ENCODE peak calls at places on chromosomes 3 and 15, in seven cellular contexts. One of them, this sample, is unnamed. For H3K27me3, the result is how much of the 10 kb centered on the place peaks cover.

GRCh38 chr3:52834871-52835501 is at the start of gene MUSTN1:
- DNase-seq in mammary epithelial cell: no peak
- DNase-seq in dorsolateral prefrontal cortex: no peak
- DNase-seq in GM12878: no peak
- DNase-seq in cardiac muscle cell: peak
- DNase-seq in heart right ventricle: peak
- DNase-seq in transverse colon: no peak
- DNase-seq in this sample: peak

GRCh38 chr15:89364341-89364740 is 29.7 kb upstream of the POLG start:
- DNase-seq in heart right ventricle: no peak
- DNase-seq in mammary epithelial cell: no peak
- DNase-seq in cardiac muscle cell: no peak
- DNase-seq in dorsolateral prefrontal cortex: no peak
- DNase-seq in transverse colon: peak
- DNase-seq in GM12878: no peak
- DNase-seq in this sample: no peak

GRCh38 chr3:148554367-148554766 is 143.3 kb upstream of the AGTR1 start:
- DNase-seq in GM12878: no peak
- DNase-seq in heart right ventricle: no peak
- DNase-seq in cardiac muscle cell: no peak
- DNase-seq in dorsolateral prefrontal cortex: no peak
- DNase-seq in mammary epithelial cell: no peak
- DNase-seq in transverse colon: no peak
- DNase-seq in this sample: no peak

GRCh38 chr3:81936817-81937216 is 175.4 kb upstream of the GBE1 start:
- DNase-seq in transverse colon: no peak
- DNase-seq in mammary epithelial cell: no peak
- DNase-seq in GM12878: no peak
- DNase-seq in cardiac muscle cell: no peak
- DNase-seq in heart right ventricle: no peak
- DNase-seq in dorsolateral prefrontal cortex: no peak
- DNase-seq in this sample: no peak

GRCh38 chr15:64643685-64644084 is 131.7 kb downstream of the RBPMS2 start:
- DNase-seq in cardiac muscle cell: no peak
- DNase-seq in GM12878: no peak
- DNase-seq in dorsolateral prefrontal cortex: no peak
- DNase-seq in mammary epithelial cell: no peak
- DNase-seq in transverse colon: no peak
- DNase-seq in heart right ventricle: no peak
- DNase-seq in this sample: no peak

GRCh38 chr15:39586387-39587171 is 5.7 kb downstream of the THBS1 start:
- DNase-seq in mammary epithelial cell: peak
- DNase-seq in heart right ventricle: no peak
- DNase-seq in GM12878: no peak
- DNase-seq in transverse colon: peak
- DNase-seq in dorsolateral prefrontal cortex: no peak
- DNase-seq in cardiac muscle cell: no peak
- DNase-seq in this sample: no peak

GRCh38 chr15:34241376-34242350 is 16.8 kb downstream of the EMC4 start:
- DNase-seq in mammary epithelial cell: peak
- DNase-seq in transverse colon: peak
- DNase-seq in dorsolateral prefrontal cortex: no peak
- DNase-seq in cardiac muscle cell: peak
- DNase-seq in GM12878: no peak
- DNase-seq in heart right ventricle: no peak
- DNase-seq in this sample: no peak

GRCh38 chr3:134622803-134623365 is 27.9 kb downstream of the KY start:
- DNase-seq in heart right ventricle: no peak
- DNase-seq in dorsolateral prefrontal cortex: peak
- DNase-seq in cardiac muscle cell: no peak
- DNase-seq in GM12878: no peak
- DNase-seq in mammary epithelial cell: no peak
- DNase-seq in transverse colon: no peak
- DNase-seq in this sample: peak

GRCh38 chr3:171526146-171526545 is 65.9 kb upstream of the TNIK start:
- DNase-seq in mammary epithelial cell: no peak
- DNase-seq in cardiac muscle cell: no peak
- DNase-seq in transverse colon: no peak
- DNase-seq in dorsolateral prefrontal cortex: no peak
- DNase-seq in GM12878: no peak
- DNase-seq in heart right ventricle: no peak
- DNase-seq in this sample: no peak

GRCh38 chr3:98449606-98450193 is 13.3 kb upstream of the OR5K1 start:
- DNase-seq in dorsolateral prefrontal cortex: no peak
- DNase-seq in heart right ventricle: no peak
- DNase-seq in mammary epithelial cell: no peak
- DNase-seq in GM12878: no peak
- DNase-seq in transverse colon: no peak
- DNase-seq in cardiac muscle cell: no peak
- DNase-seq in this sample: no peak

GRCh38 chr15:48411971-48412591 is 80.9 kb downstream of the DUT start:
- DNase-seq in cardiac muscle cell: no peak
- DNase-seq in mammary epithelial cell: no peak
- DNase-seq in dorsolateral prefrontal cortex: no peak
- DNase-seq in heart right ventricle: no peak
- DNase-seq in transverse colon: no peak
- DNase-seq in GM12878: no peak
- DNase-seq in this sample: no peak

GRCh38 chr3:122572940-122573412 is 4.5 kb upstream of the PARP15 start:
- DNase-seq in dorsolateral prefrontal cortex: no peak
- DNase-seq in heart right ventricle: no peak
- DNase-seq in GM12878: peak
- DNase-seq in cardiac muscle cell: no peak
- DNase-seq in mammary epithelial cell: peak
- DNase-seq in transverse colon: no peak
- DNase-seq in this sample: no peak

GRCh38 chr3:100210777-100211145 is 50.0 kb upstream of the TBC1D23 start:
- DNase-seq in mammary epithelial cell: peak
- DNase-seq in heart right ventricle: no peak
- DNase-seq in dorsolateral prefrontal cortex: no peak
- DNase-seq in cardiac muscle cell: no peak
- DNase-seq in transverse colon: no peak
- DNase-seq in GM12878: no peak
- DNase-seq in this sample: no peak

GRCh38 chr3:11717768-11718581 is 74.3 kb upstream of the VGLL4 start:
- DNase-seq in cardiac muscle cell: peak
- DNase-seq in dorsolateral prefrontal cortex: no peak
- DNase-seq in transverse colon: no peak
- DNase-seq in GM12878: no peak
- DNase-seq in heart right ventricle: no peak
- DNase-seq in mammary epithelial cell: peak
- DNase-seq in this sample: no peak

GRCh38 chr3:45595364-45596154 is 1.0 kb downstream of the LIMD1 start:
- DNase-seq in dorsolateral prefrontal cortex: no peak
- DNase-seq in transverse colon: peak
- DNase-seq in GM12878: no peak
- DNase-seq in heart right ventricle: peak
- DNase-seq in mammary epithelial cell: no peak
- DNase-seq in cardiac muscle cell: no peak
- DNase-seq in this sample: no peak

GRCh38 chr15:66155065-66155464 is 98.5 kb downstream of the MEGF11 start:
- DNase-seq in heart right ventricle: no peak
- DNase-seq in transverse colon: no peak
- DNase-seq in GM12878: no peak
- DNase-seq in dorsolateral prefrontal cortex: no peak
- DNase-seq in mammary epithelial cell: no peak
- DNase-seq in cardiac muscle cell: no peak
- DNase-seq in this sample: no peak
- H3K27me3 ChIP-seq in heart right ventricle: under half
- H3K27me3 ChIP-seq in transverse colon: under half
- H3K27me3 ChIP-seq in GM12878: under half
- H3K27me3 ChIP-seq in dorsolateral prefrontal cortex: under half
- H3K27me3 ChIP-seq in mammary epithelial cell: under half
- H3K27me3 ChIP-seq in cardiac muscle cell: under half
- H3K27me3 ChIP-seq in this sample: under half

DNA sequence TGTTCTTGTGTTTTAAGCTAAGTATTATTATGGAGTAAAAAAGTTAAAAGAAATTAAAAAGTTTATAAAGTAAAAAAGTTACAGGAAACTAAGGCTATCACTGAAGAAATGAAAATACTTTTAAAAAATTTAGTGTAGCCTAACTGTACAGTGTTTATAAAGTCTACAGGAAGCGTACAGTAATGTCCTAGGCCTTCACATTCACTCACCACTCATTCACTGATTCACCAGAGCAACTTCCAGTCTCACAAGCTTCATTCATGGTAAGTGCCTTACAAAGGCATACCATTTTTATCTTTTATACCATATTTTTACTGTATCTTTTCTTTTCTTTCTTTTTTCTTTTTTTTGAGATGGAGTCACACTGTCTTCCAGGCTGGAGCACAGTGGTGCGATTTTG is 40.7 kb upstream of the SCN5A start:
- DNase-seq in dorsolateral prefrontal cortex: no peak
- DNase-seq in cardiac muscle cell: no peak
- DNase-seq in heart right ventricle: no peak
- DNase-seq in mammary epithelial cell: no peak
- DNase-seq in transverse colon: no peak
- DNase-seq in GM12878: no peak
- DNase-seq in this sample: no peak
- H3K27me3 ChIP-seq in dorsolateral prefrontal cortex: under half
- H3K27me3 ChIP-seq in cardiac muscle cell: under half
- H3K27me3 ChIP-seq in heart right ventricle: under half
- H3K27me3 ChIP-seq in mammary epithelial cell: under half
- H3K27me3 ChIP-seq in transverse colon: under half
- H3K27me3 ChIP-seq in GM12878: under half
- H3K27me3 ChIP-seq in this sample: under half

GRCh38 chr3:115905871-115906270 is 282.6 kb downstream of the GAP43 start:
- DNase-seq in cardiac muscle cell: no peak
- DNase-seq in transverse colon: no peak
- DNase-seq in heart right ventricle: no peak
- DNase-seq in GM12878: no peak
- DNase-seq in dorsolateral prefrontal cortex: no peak
- DNase-seq in mammary epithelial cell: no peak
- DNase-seq in this sample: no peak
- H3K27me3 ChIP-seq in cardiac muscle cell: under half
- H3K27me3 ChIP-seq in transverse colon: under half
- H3K27me3 ChIP-seq in heart right ventricle: under half
- H3K27me3 ChIP-seq in GM12878: under half
- H3K27me3 ChIP-seq in dorsolateral prefrontal cortex: under half
- H3K27me3 ChIP-seq in mammary epithelial cell: under half
- H3K27me3 ChIP-seq in this sample: under half

GRCh38 chr3:184234671-184235380 is 5.4 kb downstream of the VWA5B2 start:
- DNase-seq in dorsolateral prefrontal cortex: no peak
- DNase-seq in mammary epithelial cell: no peak
- DNase-seq in cardiac muscle cell: no peak
- DNase-seq in GM12878: no peak
- DNase-seq in heart right ventricle: no peak
- DNase-seq in transverse colon: no peak
- DNase-seq in this sample: no peak
- H3K27me3 ChIP-seq in dorsolateral prefrontal cortex: under half
- H3K27me3 ChIP-seq in mammary epithelial cell: under half
- H3K27me3 ChIP-seq in cardiac muscle cell: half or more
- H3K27me3 ChIP-seq in GM12878: under half
- H3K27me3 ChIP-seq in heart right ventricle: under half
- H3K27me3 ChIP-seq in transverse colon: under half
- H3K27me3 ChIP-seq in this sample: under half

GRCh38 chr3:196988241-196989029 is 19.8 kb upstream of the PIGZ start:
- DNase-seq in transverse colon: peak
- DNase-seq in heart right ventricle: no peak
- DNase-seq in mammary epithelial cell: no peak
- DNase-seq in GM12878: no peak
- DNase-seq in dorsolateral prefrontal cortex: peak
- DNase-seq in cardiac muscle cell: peak
- DNase-seq in this sample: no peak

GRCh38 chr3:196987022-196987421 is 18.4 kb upstream of the PIGZ start:
- DNase-seq in cardiac muscle cell: no peak
- DNase-seq in mammary epithelial cell: no peak
- DNase-seq in transverse colon: no peak
- DNase-seq in heart right ventricle: no peak
- DNase-seq in dorsolateral prefrontal cortex: peak
- DNase-seq in GM12878: no peak
- DNase-seq in this sample: no peak

GRCh38 chr3:196983186-196983585 is 14.6 kb upstream of the PIGZ start:
- DNase-seq in heart right ventricle: no peak
- DNase-seq in GM12878: no peak
- DNase-seq in mammary epithelial cell: no peak
- DNase-seq in transverse colon: no peak
- DNase-seq in cardiac muscle cell: no peak
- DNase-seq in dorsolateral prefrontal cortex: no peak
- DNase-seq in this sample: no peak

GRCh38 chr3:196985298-196985697 is 16.7 kb upstream of the PIGZ start:
- DNase-seq in mammary epithelial cell: no peak
- DNase-seq in dorsolateral prefrontal cortex: peak
- DNase-seq in cardiac muscle cell: no peak
- DNase-seq in GM12878: no peak
- DNase-seq in transverse colon: no peak
- DNase-seq in heart right ventricle: no peak
- DNase-seq in this sample: no peak

GRCh38 chr3:196985954-196986885 is 17.6 kb upstream of the PIGZ start:
- DNase-seq in transverse colon: no peak
- DNase-seq in heart right ventricle: no peak
- DNase-seq in GM12878: no peak
- DNase-seq in cardiac muscle cell: no peak
- DNase-seq in mammary epithelial cell: no peak
- DNase-seq in dorsolateral prefrontal cortex: peak
- DNase-seq in this sample: no peak
- H3K27me3 ChIP-seq in transverse colon: under half
- H3K27me3 ChIP-seq in heart right ventricle: under half
- H3K27me3 ChIP-seq in GM12878: under half
- H3K27me3 ChIP-seq in cardiac muscle cell: under half
- H3K27me3 ChIP-seq in mammary epithelial cell: under half
- H3K27me3 ChIP-seq in dorsolateral prefrontal cortex: under half
- H3K27me3 ChIP-seq in this sample: under half

DNA sequence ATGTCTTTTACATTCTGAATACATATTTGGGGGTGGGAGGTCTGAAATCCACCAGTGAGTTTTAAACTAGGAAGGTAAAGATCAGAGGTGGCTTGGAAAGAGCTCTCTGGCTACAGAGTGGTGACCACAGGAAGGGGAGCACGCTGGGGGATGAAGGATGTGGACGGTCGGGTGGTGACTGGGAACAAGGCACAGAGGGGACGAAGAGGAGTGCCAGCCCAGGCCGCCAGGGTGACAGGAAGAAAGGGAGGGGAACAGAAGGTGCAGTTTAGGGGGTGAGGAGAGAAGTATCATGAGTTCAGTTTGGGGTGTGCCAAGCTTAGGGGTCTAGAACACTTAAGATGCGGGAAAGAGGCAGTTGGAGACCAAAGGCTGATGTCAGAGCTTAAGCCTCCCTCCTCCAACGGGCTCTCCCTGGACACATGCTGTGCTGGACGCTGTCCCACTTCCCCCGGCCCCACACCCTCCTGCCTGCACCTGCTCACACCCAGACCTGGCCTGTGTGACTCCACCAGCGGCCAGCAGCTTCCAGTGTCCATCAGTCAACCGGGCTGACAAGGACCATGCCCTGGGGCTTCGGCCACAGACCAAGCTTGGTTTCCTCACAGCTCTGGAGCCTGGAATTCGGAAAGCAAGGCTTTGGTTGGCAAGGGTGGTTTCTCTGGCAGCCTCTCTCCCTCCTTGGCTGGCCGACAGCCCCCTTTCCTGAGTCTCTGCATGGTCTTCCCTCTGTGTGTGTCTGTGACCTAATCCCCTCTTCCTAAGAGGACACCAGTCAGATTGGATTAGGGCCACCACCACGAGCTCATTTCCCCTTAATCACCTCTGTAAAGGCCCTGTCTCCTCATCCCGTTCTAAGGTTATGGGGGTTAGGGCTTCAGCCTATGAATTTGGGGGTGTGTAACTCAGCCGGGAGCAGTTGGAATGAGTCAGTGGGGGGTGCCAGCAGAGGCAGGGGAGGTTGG is 120.4 kb upstream of the IQSEC1 start:
- DNase-seq in mammary epithelial cell: no peak
- DNase-seq in heart right ventricle: no peak
- DNase-seq in cardiac muscle cell: no peak
- DNase-seq in dorsolateral prefrontal cortex: no peak
- DNase-seq in transverse colon: no peak
- DNase-seq in GM12878: no peak
- DNase-seq in this sample: no peak
- H3K27me3 ChIP-seq in mammary epithelial cell: under half
- H3K27me3 ChIP-seq in heart right ventricle: under half
- H3K27me3 ChIP-seq in cardiac muscle cell: under half
- H3K27me3 ChIP-seq in dorsolateral prefrontal cortex: under half
- H3K27me3 ChIP-seq in transverse colon: under half
- H3K27me3 ChIP-seq in GM12878: under half
- H3K27me3 ChIP-seq in this sample: under half